ENCODE peak calls at places on chromosomes 3 and 15, in six cellular contexts. F is foreskin fibroblast, U is breast epithelium, D is suprapubic skin, P is lower leg skin, R is Panc1. J is an unnamed sample.
A peak's percentile ranks its signal among the peaks of the same experiment; 100 is the strongest.

GRCh38 chr15:101124731-101125558 is 126.9 kb downstream of the CHSY1 start:
- DNase-seq in F (peak; percentile 54), U (no peak), D (no peak), P (no peak), R (no peak), J (peak; percentile 46)

GRCh38 chr3:171772427-171773056 is 37.7 kb downstream of the PLD1 start:
- DNase-seq in F (peak; percentile 81), U (no peak), D (no peak), P (no peak), R (no peak), J (peak; percentile 43)

GRCh38 chr3:185728630-185729334 is 96.1 kb downstream of the IGF2BP2 start:
- DNase-seq in F (no peak), U (no peak), D (no peak), P (no peak), R (no peak), J (no peak)

GRCh38 chr15:63288778-63289378 is 11.5 kb downstream of the APH1B start:
- DNase-seq in F (peak; percentile 75), U (no peak), D (no peak), P (no peak), R (no peak), J (no peak)

GRCh38 chr3:150495563-150496168 is 50.6 kb downstream of the SERP1 start:
- DNase-seq in F (peak; percentile 72), U (no peak), D (no peak), P (no peak), R (peak; percentile 61), J (no peak)

GRCh38 chr3:127722104-127722784 is 49.5 kb downstream of the ABTB1 start:
- DNase-seq in F (no peak), U (no peak), D (peak; percentile 29), P (no peak), R (no peak), J (no peak)

GRCh38 chr3:14279706-14280061 is 101.1 kb downstream of the LSM3 start:
- DNase-seq in F (no peak), U (no peak), D (no peak), P (no peak), R (no peak), J (no peak)

GRCh38 chr3:111787556-111788463 is 71.3 kb upstream of the PHLDB2 start:
- DNase-seq in F (no peak), U (no peak), D (no peak), P (no peak), R (no peak), J (no peak)

GRCh38 chr3:45110185-45110833 is 35.9 kb downstream of the CDCP1 start:
- DNase-seq in F (no peak), U (no peak), D (no peak), P (no peak), R (no peak), J (no peak)

GRCh38 chr3:157066335-157067071 is 93.4 kb downstream of the CCNL1 start:
- DNase-seq in F (peak; percentile 33), U (no peak), D (no peak), P (no peak), R (no peak), J (peak; percentile 64)

GRCh38 chr3:86990734-86991481 is at the start of gene VGLL3:
- DNase-seq in F (peak; percentile 93), U (peak; percentile 30), D (peak; percentile 85), P (peak; percentile 95), R (no peak), J (peak; percentile 85)

GRCh38 chr3:18469775-18470174 is 44.6 kb upstream of the SATB1 start:
- DNase-seq in F (no peak), U (no peak), D (no peak), P (no peak), R (no peak), J (no peak)

GRCh38 chr3:184351511-184352148 is 9.8 kb downstream of the CLCN2 start:
- DNase-seq in F (no peak), U (no peak), D (no peak), P (no peak), R (no peak), J (no peak)

GRCh38 chr15:58497036-58497785 is 65.4 kb downstream of the LIPC start:
- DNase-seq in F (no peak), U (no peak), D (no peak), P (peak; percentile 23), R (no peak), J (no peak)

GRCh38 chr15:39668457-39668856 is 87.6 kb downstream of the THBS1 start:
- DNase-seq in F (no peak), U (no peak), D (no peak), P (no peak), R (no peak), J (no peak)

GRCh38 chr15:88714782-88715372 is 76.1 kb downstream of the ISG20 start:
- DNase-seq in F (no peak), U (no peak), D (no peak), P (peak; percentile 82), R (no peak), J (no peak)

GRCh38 chr3:160564205-160564922 is 1.0 kb downstream of the KPNA4 start:
- DNase-seq in F (peak; percentile 14), U (no peak), D (peak; percentile 62), P (no peak), R (no peak), J (peak; percentile 31)

GRCh38 chr15:90233701-90234518 is at the start of the genes CIB1 and GDPGP1:
- DNase-seq in F (peak; percentile 99), U (peak; percentile 94), D (peak; percentile 98), P (peak; percentile 99), R (no peak), J (peak; percentile 98)

GRCh38 chr3:109355625-109356441 is 18.5 kb upstream of the DPPA4 start:
- DNase-seq in F (no peak), U (no peak), D (no peak), P (no peak), R (no peak), J (no peak)

GRCh38 chr15:25846377-25846776 is 16.8 kb downstream of the ATP10A start:
- DNase-seq in F (no peak), U (no peak), D (no peak), P (no peak), R (no peak), J (no peak)

GRCh38 chr3:19931767-19932188 is 2.2 kb downstream of the EFHB start:
- DNase-seq in F (peak; percentile 27), U (no peak), D (no peak), P (no peak), R (no peak), J (no peak)
- H3K4me3 ChIP-seq in F (no peak overlapping the region), U (no peak overlapping the region), D (no peak overlapping the region), P (no peak overlapping the region), R (no peak overlapping the region), J (no peak overlapping the region)

DNA sequence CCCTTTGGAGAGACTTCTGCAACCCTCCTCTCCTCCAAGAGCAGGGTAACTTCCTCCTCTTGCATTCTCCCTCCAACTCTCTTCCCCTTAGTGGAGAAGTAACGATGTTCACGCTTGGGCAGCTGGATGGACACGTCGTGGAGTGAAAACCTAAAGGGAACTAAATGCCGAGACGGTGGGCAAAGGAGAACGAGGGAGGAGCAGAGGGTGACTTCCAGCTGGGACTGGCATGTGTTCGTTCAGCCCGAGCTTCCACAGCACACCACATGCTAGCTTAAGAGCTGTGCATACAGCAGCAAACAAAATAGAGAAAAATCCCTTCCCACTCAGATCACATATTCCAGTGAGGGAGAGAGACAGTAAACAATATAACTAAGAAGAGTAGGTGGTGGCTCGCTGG is 179.8 kb downstream of the SLCO3A1 start:
- DNase-seq in F (no peak), U (no peak), D (no peak), P (peak; percentile 73), R (no peak), J (no peak)
- H3K4me3 ChIP-seq in F (no peak overlapping the region), U (no peak overlapping the region), D (no peak overlapping the region), P (no peak overlapping the region), R (no peak overlapping the region), J (no peak overlapping the region)

DNA sequence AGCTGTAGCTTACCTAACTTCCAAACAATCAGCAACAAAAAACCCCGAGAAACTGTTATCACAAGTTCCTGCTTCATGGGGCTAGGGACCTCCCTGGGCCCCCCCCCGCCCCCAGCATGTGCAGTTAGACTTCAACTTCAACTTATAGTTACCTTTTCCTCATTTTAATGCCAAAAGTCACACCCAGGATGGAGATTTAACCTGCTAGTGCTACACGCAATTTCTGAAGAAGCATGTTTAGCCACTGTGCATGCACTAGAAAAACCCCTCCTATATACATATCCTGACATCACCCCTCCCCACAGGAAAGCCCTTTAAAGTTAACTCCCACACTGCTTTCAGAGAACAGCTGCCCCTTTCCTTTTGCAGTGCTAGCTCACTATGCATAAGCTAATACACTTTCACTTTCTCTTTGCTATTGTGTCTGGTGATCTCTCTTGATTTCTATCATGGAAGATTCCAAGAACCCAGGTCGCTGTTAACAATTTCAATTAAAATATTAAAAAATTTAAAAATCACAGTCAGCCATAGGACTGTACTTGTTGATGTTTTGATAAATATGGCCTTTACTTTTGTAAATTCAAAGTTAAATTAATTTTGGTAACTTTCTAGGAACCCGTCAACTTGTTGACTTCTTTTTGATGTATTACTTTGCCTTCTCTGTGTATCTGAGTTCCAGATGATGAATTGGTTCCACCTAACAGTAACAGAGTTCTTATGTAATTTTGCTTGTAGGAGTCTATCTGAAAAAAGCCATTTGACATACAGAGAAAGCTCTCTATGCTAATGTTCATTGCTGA is 75.2 kb upstream of the ACAD9 start:
- DNase-seq in F (no peak), U (no peak), D (no peak), P (no peak), R (no peak), J (no peak)
- H3K4me3 ChIP-seq in F (no peak overlapping the region), U (no peak overlapping the region), D (peak overlapping the region; percentile 10), P (no peak overlapping the region), R (no peak overlapping the region), J (no peak overlapping the region)

DNA sequence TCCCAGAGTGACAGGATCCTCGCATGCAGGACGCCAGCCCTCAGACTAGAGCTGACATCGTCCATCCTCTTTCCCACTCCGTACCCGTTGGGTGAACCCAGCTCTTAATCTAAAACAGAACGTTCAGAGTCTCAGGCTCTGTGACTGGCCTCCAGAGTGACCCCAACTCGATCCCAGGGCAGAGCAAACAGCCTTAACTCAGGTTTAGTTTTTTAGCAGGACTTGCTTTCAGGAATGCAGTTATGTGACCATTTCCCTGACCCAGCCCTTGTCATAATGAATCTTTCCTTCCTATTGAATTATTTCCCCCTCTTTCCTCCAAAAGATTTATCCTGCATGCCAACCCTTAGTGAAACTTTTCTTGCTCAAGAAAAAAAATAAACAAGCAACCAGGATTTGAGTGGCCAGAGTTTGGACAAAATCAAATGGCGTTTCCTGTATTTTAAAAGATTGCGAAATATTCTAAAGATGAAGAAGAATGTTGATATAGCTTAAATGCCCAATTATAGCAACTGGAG is 47.8 kb upstream of the RARB start:
- DNase-seq in F (no peak), U (no peak), D (no peak), P (no peak), R (no peak), J (no peak)
- H3K4me3 ChIP-seq in F (no peak overlapping the region), U (no peak overlapping the region), D (no peak overlapping the region), P (no peak overlapping the region), R (no peak overlapping the region), J (no peak overlapping the region)

GRCh38 chr15:70762469-70763119 is 764 bp downstream of the UACA start:
- DNase-seq in F (peak; percentile 85), U (peak; percentile 45), D (peak; percentile 81), P (peak; percentile 89), R (no peak), J (peak; percentile 59)

GRCh38 chr15:70758790-70759462 is 4.4 kb downstream of the UACA start:
- DNase-seq in F (no peak), U (no peak), D (no peak), P (no peak), R (no peak), J (no peak)

GRCh38 chr15:70761931-70762468 is 1.4 kb downstream of the UACA start:
- DNase-seq in F (no peak), U (no peak), D (no peak), P (no peak), R (no peak), J (no peak)

GRCh38 chr15:70763120-70763949 is at the start of gene UACA:
- DNase-seq in F (peak; percentile 99), U (peak; percentile 97), D (peak; percentile 98), P (peak; percentile 99), R (peak; percentile 95), J (peak; percentile 96)

GRCh38 chr15:70761046-70761445 is 2.3 kb downstream of the UACA start:
- DNase-seq in F (no peak), U (no peak), D (no peak), P (no peak), R (no peak), J (no peak)
- H3K4me3 ChIP-seq in F (peak overlapping the region; percentile 100), U (peak overlapping the region; percentile 94), D (peak overlapping the region; percentile 97), P (no peak overlapping the region), R (peak overlapping the region; percentile 93), J (peak overlapping the region; percentile 77)